ENCODE peak calls at places on chromosomes 12 and 14, in nine cellular contexts. One of them, this sample, is unnamed.

GRCh38 chr12:13606290-13606689 is 375.1 kb downstream of the GRIN2B start:
- DNase-seq in NCI-H2171: no peak
- DNase-seq in T47D: no peak
- DNase-seq in left cardiac atrium: no peak
- DNase-seq in AG04450: no peak
- DNase-seq in stimulated activated CD4-positive, alpha-beta T cell treated with anti-CD3 and anti-CD28 coated beads, Interleukin-2, amount 100 ng/mL, for 4 hours: no peak
- DNase-seq in BE2C: no peak
- DNase-seq in AML-193: no peak
- DNase-seq in IMR-90: no peak
- DNase-seq in this sample: no peak

GRCh38 chr14:30893819-30894218 is 19.5 kb downstream of the COCH start:
- DNase-seq in stimulated activated CD4-positive, alpha-beta T cell treated with anti-CD3 and anti-CD28 coated beads, Interleukin-2, amount 100 ng/mL, for 4 hours: no peak
- DNase-seq in T47D: no peak
- DNase-seq in NCI-H2171: no peak
- DNase-seq in BE2C: no peak
- DNase-seq in AG04450: no peak
- DNase-seq in AML-193: no peak
- DNase-seq in left cardiac atrium: no peak
- DNase-seq in IMR-90: no peak
- DNase-seq in this sample: no peak

GRCh38 chr14:22271838-22272237 is 317.2 kb downstream of the DAD1 start:
- DNase-seq in NCI-H2171: no peak
- DNase-seq in AML-193: no peak
- DNase-seq in T47D: no peak
- DNase-seq in BE2C: no peak
- DNase-seq in AG04450: no peak
- DNase-seq in left cardiac atrium: no peak
- DNase-seq in stimulated activated CD4-positive, alpha-beta T cell treated with anti-CD3 and anti-CD28 coated beads, Interleukin-2, amount 100 ng/mL, for 4 hours: no peak
- DNase-seq in IMR-90: no peak
- DNase-seq in this sample: no peak

GRCh38 chr12:67426067-67426466 is 156.9 kb downstream of the CAND1 start:
- DNase-seq in AG04450: peak
- DNase-seq in T47D: no peak
- DNase-seq in left cardiac atrium: no peak
- DNase-seq in stimulated activated CD4-positive, alpha-beta T cell treated with anti-CD3 and anti-CD28 coated beads, Interleukin-2, amount 100 ng/mL, for 4 hours: no peak
- DNase-seq in AML-193: no peak
- DNase-seq in NCI-H2171: peak
- DNase-seq in IMR-90: peak
- DNase-seq in BE2C: no peak
- DNase-seq in this sample: no peak

GRCh38 chr14:106417224-106418049 is 891.1 kb downstream of the TMEM121 start:
- DNase-seq in IMR-90: no peak
- DNase-seq in left cardiac atrium: peak
- DNase-seq in AML-193: peak
- DNase-seq in T47D: peak
- DNase-seq in AG04450: no peak
- DNase-seq in NCI-H2171: peak
- DNase-seq in stimulated activated CD4-positive, alpha-beta T cell treated with anti-CD3 and anti-CD28 coated beads, Interleukin-2, amount 100 ng/mL, for 4 hours: peak
- DNase-seq in BE2C: peak
- DNase-seq in this sample: peak

GRCh38 chr14:65732112-65732511 is 319.6 kb downstream of the FUT8 start:
- DNase-seq in AML-193: no peak
- DNase-seq in stimulated activated CD4-positive, alpha-beta T cell treated with anti-CD3 and anti-CD28 coated beads, Interleukin-2, amount 100 ng/mL, for 4 hours: no peak
- DNase-seq in BE2C: no peak
- DNase-seq in AG04450: no peak
- DNase-seq in T47D: peak
- DNase-seq in NCI-H2171: no peak
- DNase-seq in IMR-90: no peak
- DNase-seq in left cardiac atrium: no peak
- DNase-seq in this sample: no peak

GRCh38 chr12:32839828-32840227 is 56.7 kb downstream of the PKP2 start:
- DNase-seq in IMR-90: no peak
- DNase-seq in AML-193: no peak
- DNase-seq in NCI-H2171: no peak
- DNase-seq in left cardiac atrium: no peak
- DNase-seq in T47D: no peak
- DNase-seq in AG04450: no peak
- DNase-seq in BE2C: no peak
- DNase-seq in stimulated activated CD4-positive, alpha-beta T cell treated with anti-CD3 and anti-CD28 coated beads, Interleukin-2, amount 100 ng/mL, for 4 hours: no peak
- DNase-seq in this sample: no peak

GRCh38 chr12:18242380-18243089 is 18.8 kb upstream of the PIK3C2G start:
- DNase-seq in NCI-H2171: no peak
- DNase-seq in left cardiac atrium: no peak
- DNase-seq in T47D: peak
- DNase-seq in IMR-90: no peak
- DNase-seq in stimulated activated CD4-positive, alpha-beta T cell treated with anti-CD3 and anti-CD28 coated beads, Interleukin-2, amount 100 ng/mL, for 4 hours: no peak
- DNase-seq in BE2C: no peak
- DNase-seq in AML-193: no peak
- DNase-seq in AG04450: no peak
- DNase-seq in this sample: no peak

GRCh38 chr12:130473266-130473665 is 135.6 kb downstream of the PIWIL1 start:
- DNase-seq in AML-193: no peak
- DNase-seq in stimulated activated CD4-positive, alpha-beta T cell treated with anti-CD3 and anti-CD28 coated beads, Interleukin-2, amount 100 ng/mL, for 4 hours: no peak
- DNase-seq in BE2C: no peak
- DNase-seq in T47D: no peak
- DNase-seq in AG04450: no peak
- DNase-seq in left cardiac atrium: no peak
- DNase-seq in NCI-H2171: no peak
- DNase-seq in IMR-90: no peak
- DNase-seq in this sample: no peak

GRCh38 chr12:72472350-72472749 is 200.2 kb downstream of the TRHDE start:
- DNase-seq in BE2C: no peak
- DNase-seq in T47D: peak
- DNase-seq in AG04450: no peak
- DNase-seq in IMR-90: no peak
- DNase-seq in stimulated activated CD4-positive, alpha-beta T cell treated with anti-CD3 and anti-CD28 coated beads, Interleukin-2, amount 100 ng/mL, for 4 hours: no peak
- DNase-seq in AML-193: no peak
- DNase-seq in NCI-H2171: no peak
- DNase-seq in left cardiac atrium: no peak
- DNase-seq in this sample: no peak

GRCh38 chr12:68349083-68349700 is 17.0 kb upstream of the MDM1 start:
- DNase-seq in stimulated activated CD4-positive, alpha-beta T cell treated with anti-CD3 and anti-CD28 coated beads, Interleukin-2, amount 100 ng/mL, for 4 hours: no peak
- DNase-seq in AG04450: no peak
- DNase-seq in T47D: no peak
- DNase-seq in left cardiac atrium: no peak
- DNase-seq in NCI-H2171: peak
- DNase-seq in AML-193: no peak
- DNase-seq in BE2C: no peak
- DNase-seq in IMR-90: peak
- DNase-seq in this sample: no peak

GRCh38 chr12:130846386-130846785 is 7.3 kb upstream of the STX2 start:
- DNase-seq in T47D: no peak
- DNase-seq in AG04450: no peak
- DNase-seq in BE2C: no peak
- DNase-seq in stimulated activated CD4-positive, alpha-beta T cell treated with anti-CD3 and anti-CD28 coated beads, Interleukin-2, amount 100 ng/mL, for 4 hours: no peak
- DNase-seq in IMR-90: no peak
- DNase-seq in left cardiac atrium: no peak
- DNase-seq in NCI-H2171: no peak
- DNase-seq in AML-193: no peak
- DNase-seq in this sample: no peak

GRCh38 chr12:91326043-91327027 is 143.7 kb upstream of the DCN start:
- DNase-seq in T47D: peak
- DNase-seq in AG04450: peak
- DNase-seq in NCI-H2171: no peak
- DNase-seq in IMR-90: peak
- DNase-seq in stimulated activated CD4-positive, alpha-beta T cell treated with anti-CD3 and anti-CD28 coated beads, Interleukin-2, amount 100 ng/mL, for 4 hours: peak
- DNase-seq in AML-193: peak
- DNase-seq in BE2C: peak
- DNase-seq in left cardiac atrium: peak
- DNase-seq in this sample: no peak

GRCh38 chr12:45477526-45477925 is 252.0 kb upstream of the ARID2 start:
- DNase-seq in T47D: no peak
- DNase-seq in IMR-90: no peak
- DNase-seq in BE2C: no peak
- DNase-seq in AML-193: no peak
- DNase-seq in stimulated activated CD4-positive, alpha-beta T cell treated with anti-CD3 and anti-CD28 coated beads, Interleukin-2, amount 100 ng/mL, for 4 hours: no peak
- DNase-seq in left cardiac atrium: no peak
- DNase-seq in NCI-H2171: no peak
- DNase-seq in AG04450: no peak
- DNase-seq in this sample: no peak

GRCh38 chr12:47190271-47190750 is 110.6 kb upstream of the AMIGO2 start:
- DNase-seq in AML-193: no peak
- DNase-seq in NCI-H2171: no peak
- DNase-seq in AG04450: peak
- DNase-seq in IMR-90: peak
- DNase-seq in T47D: no peak
- DNase-seq in BE2C: no peak
- DNase-seq in left cardiac atrium: no peak
- DNase-seq in stimulated activated CD4-positive, alpha-beta T cell treated with anti-CD3 and anti-CD28 coated beads, Interleukin-2, amount 100 ng/mL, for 4 hours: no peak
- DNase-seq in this sample: no peak